ENCODE peak calls at places on chromosomes 4 and X, in nine cellular contexts. R is stimulated activated CD8-positive, alpha-beta memory T cell treated with anti-CD3 and anti-CD28 coated beads, Interleukin-2, amount 100 ng/mL, for 1 hour; F is T-cell; K is activated gamma-delta T cell treated with anti-CD3 and anti-CD28 coated beads, Interleukin-2, amount 50 U/mL, for 16 hours; Q is NCI-H2081 treated with DMSO at 0.1 percent for 48 hours; P is endothelial cell; M is uterus; O is lower leg skin; S is stimulated activated naive B cell treated with anti-CD40 and anti-IgM and Interleukin-4, amounts not matched to agents 10 μg/mL and 1 μg/mL and 100 μg/mL, for 72 hours. L is an unnamed sample.

GRCh38 chr4:42519803-42520417 is 122.6 kb downstream of the SHISA3 start:
- DNase-seq in Q (peak), O (peak), F (peak), K (peak), P (peak), M (no peak), R (peak), S (peak), L (no peak)

GRCh38 chrX:20968996-20969395 is 405.2 kb upstream of the CNKSR2 start:
- DNase-seq in S (no peak), O (no peak), Q (no peak), F (no peak), R (no peak), P (no peak), K (no peak), M (no peak), L (no peak)

GRCh38 chrX:20414781-20415445 is 148.2 kb upstream of the RPS6KA3 start:
- DNase-seq in K (no peak), P (no peak), M (no peak), F (no peak), O (no peak), R (no peak), S (no peak), Q (no peak), L (no peak)

GRCh38 chr4:6720202-6720699 is 4.3 kb downstream of the BLOC1S4 start:
- DNase-seq in P (peak), Q (no peak), K (peak), S (peak), R (peak), F (peak), M (peak), O (peak), L (peak)

GRCh38 chr4:187618701-187619278 is 376.8 kb upstream of the ZFP42 start:
- DNase-seq in S (no peak), R (no peak), M (no peak), P (no peak), F (no peak), K (no peak), O (no peak), Q (no peak), L (no peak)

GRCh38 chr4:185708348-185708747 is 103.6 kb downstream of the SORBS2 start:
- DNase-seq in O (no peak), S (no peak), M (no peak), P (no peak), Q (no peak), F (no peak), R (no peak), K (no peak), L (no peak)

GRCh38 chrX:47358387-47359065 is 11.9 kb upstream of the ZNF157 start:
- DNase-seq in S (no peak), R (no peak), F (peak), M (no peak), O (no peak), K (no peak), P (no peak), Q (no peak), L (no peak)

GRCh38 chr4:182074842-182075241 is 168.4 kb upstream of the TENM3 start:
- DNase-seq in F (no peak), S (no peak), M (no peak), R (no peak), K (no peak), O (no peak), Q (no peak), P (no peak), L (no peak)

GRCh38 chr4:1008840-1009646 is 2.4 kb upstream of the FGFRL1 start:
- DNase-seq in K (peak), P (no peak), Q (no peak), O (peak), M (peak), R (no peak), F (peak), S (no peak), L (peak)

GRCh38 chrX:19544693-19545305 is 29.5 kb upstream of the MAP3K15 start:
- DNase-seq in S (no peak), R (peak), P (peak), Q (no peak), O (peak), M (no peak), F (peak), K (peak), L (no peak)

GRCh38 chr4:2087170-2087569 is 28.0 kb downstream of the NAT8L start:
- DNase-seq in S (no peak), R (no peak), F (no peak), O (no peak), P (no peak), M (no peak), K (no peak), Q (no peak), L (no peak)

GRCh38 chr4:3773552-3774001 is 7.4 kb downstream of the ADRA2C start:
- DNase-seq in S (no peak), F (no peak), Q (no peak), O (no peak), K (no peak), P (no peak), M (no peak), R (no peak), L (no peak)

GRCh38 chr4:101205878-101206277 is 141.4 kb downstream of the PPP3CA start:
- DNase-seq in S (peak), K (peak), O (no peak), F (no peak), Q (no peak), M (no peak), P (no peak), R (no peak), L (no peak)

GRCh38 chr4:146522862-146523205 is 1.1 kb upstream of the SLC10A7 start:
- DNase-seq in P (no peak), S (no peak), M (no peak), F (no peak), Q (no peak), O (no peak), R (no peak), K (no peak), L (no peak)

GRCh38 chr4:17670423-17670822 is 56.0 kb downstream of the MED28 start:
- DNase-seq in F (no peak), S (no peak), P (no peak), K (no peak), O (no peak), M (no peak), R (no peak), Q (no peak), L (no peak)

GRCh38 chr4:102343964-102344519 is 1.2 kb downstream of the SLC39A8 start:
- DNase-seq in K (no peak), R (no peak), Q (no peak), O (no peak), P (no peak), S (no peak), F (peak), M (no peak), L (no peak)

GRCh38 chr4:82761249-82761648 is 37.3 kb downstream of the SCD5 start:
- DNase-seq in P (no peak), K (no peak), M (no peak), R (no peak), O (no peak), Q (no peak), S (no peak), F (no peak), L (no peak)

GRCh38 chrX:130176354-130176776 is 4.6 kb downstream of the RAB33A start:
- DNase-seq in F (no peak), Q (no peak), O (no peak), M (no peak), S (peak), R (no peak), K (no peak), P (no peak), L (no peak)

GRCh38 chr4:153542835-153543234 is 76.7 kb downstream of the TMEM131L start:
- DNase-seq in R (no peak), K (no peak), M (no peak), S (no peak), P (no peak), O (no peak), F (no peak), Q (no peak), L (no peak)

GRCh38 chr4:159103406-159104131 is 690 bp downstream of the RAPGEF2 start:
- DNase-seq in S (peak), M (peak), Q (no peak), R (no peak), K (peak), F (peak), O (peak), P (peak), L (no peak)

GRCh38 chrX:133674726-133675470 is 259.6 kb upstream of the GPC4 start:
- DNase-seq in F (no peak), P (no peak), M (no peak), R (no peak), S (no peak), O (no peak), Q (no peak), K (no peak), L (no peak)

GRCh38 chr4:153530996-153531375 is 64.8 kb downstream of the TMEM131L start:
- DNase-seq in P (no peak), R (no peak), K (no peak), O (no peak), M (no peak), S (no peak), F (no peak), Q (no peak), L (no peak)

GRCh38 chrX:68807818-68808217 is 21.0 kb upstream of the EFNB1 start:
- DNase-seq in M (no peak), F (no peak), K (no peak), R (no peak), P (peak), Q (no peak), O (no peak), S (no peak), L (no peak)

GRCh38 chr4:146243141-146243882 is 29.0 kb downstream of the REELD1 start:
- DNase-seq in Q (no peak), F (peak), O (no peak), M (no peak), R (no peak), K (peak), P (no peak), S (peak), L (no peak)

GRCh38 chr4:174686826-174687225 is 142.2 kb downstream of the GLRA3 start:
- DNase-seq in F (no peak), R (no peak), M (no peak), Q (no peak), K (no peak), P (no peak), O (no peak), S (no peak), L (no peak)

GRCh38 chr4:185846550-185847210 is 34.7 kb upstream of the SORBS2 start:
- DNase-seq in S (no peak), P (no peak), F (no peak), Q (no peak), K (no peak), M (no peak), R (no peak), O (no peak), L (no peak)

GRCh38 chr4:54225671-54226398 is 3.3 kb upstream of the PDGFRA start:
- DNase-seq in P (peak), S (no peak), Q (no peak), O (no peak), R (no peak), K (no peak), F (no peak), M (peak), L (no peak)

GRCh38 chr4:83490876-83491450 is 6.1 kb upstream of the ABRAXAS1 start:
- DNase-seq in F (no peak), O (no peak), Q (no peak), K (no peak), S (no peak), M (no peak), P (peak), R (no peak), L (no peak)

GRCh38 chr4:151409470-151410313 is 716 bp downstream of the FHIP1A start:
- DNase-seq in R (no peak), S (no peak), Q (no peak), F (peak), P (peak), O (no peak), M (peak), K (no peak), L (no peak)

GRCh38 chrX:94744786-94745185 is 1070.8 kb downstream of the FAM133A start:
- DNase-seq in Q (no peak), K (no peak), F (no peak), R (no peak), S (no peak), O (no peak), P (no peak), M (no peak), L (no peak)

GRCh38 chr4:105797225-105797624 is 88.6 kb downstream of the GSTCD start:
- DNase-seq in R (no peak), F (no peak), K (no peak), P (no peak), O (no peak), S (no peak), Q (no peak), M (no peak), L (no peak)